ENCODE peak calls at places on chromosome X, in nine cellular contexts. A is H1; I is prostate gland; K is colonic mucosa; G is CD4-positive, alpha-beta T cell; Q is mesenchymal stem cell; R is aorta; C is IMR-90; D is naive thymus-derived CD4-positive, alpha-beta T cell. O is an unnamed sample.

GRCh38 chrX:101430457-101431078 is 22.5 kb downstream of the HNRNPH2 start:
- DNase-seq in R (no peak), Q (peak; percentile 72), A (no peak), K (no peak), C (peak; percentile 54), I (no peak), G (no peak), D (no peak), O (no peak)

GRCh38 chrX:53695901-53696300 is 9.4 kb upstream of the HUWE1 start:
- DNase-seq in K (no peak), G (no peak), I (no peak), R (no peak), C (no peak), D (no peak), A (no peak), Q (no peak), O (no peak)

GRCh38 chrX:8245411-8245810 is 74.3 kb upstream of the VCX2 start:
- DNase-seq in D (no peak), C (no peak), G (no peak), Q (no peak), I (no peak), R (no peak), A (no peak), K (no peak), O (no peak)

GRCh38 chrX:11629593-11630211 is 36.0 kb downstream of the ARHGAP6 start:
- DNase-seq in R (peak; percentile 53), G (no peak), D (no peak), K (no peak), A (no peak), C (peak; percentile 51), I (no peak), Q (peak; percentile 70), O (no peak)

GRCh38 chrX:19554786-19555185 is 39.5 kb upstream of the MAP3K15 start:
- DNase-seq in D (no peak), I (no peak), K (no peak), C (peak; percentile 83), R (no peak), Q (peak; percentile 8), A (no peak), G (no peak), O (no peak)

GRCh38 chrX:21741378-21741777 is 16.5 kb downstream of the SMPX start:
- DNase-seq in A (no peak), Q (no peak), C (no peak), G (no peak), D (no peak), R (no peak), K (no peak), I (no peak), O (no peak)

GRCh38 chrX:65745427-65745826 is 78.0 kb downstream of the MSN start:
- DNase-seq in K (no peak), D (no peak), C (no peak), G (no peak), R (no peak), Q (no peak), A (no peak), I (no peak), O (no peak)

GRCh38 chrX:53283567-53283966 is 2.2 kb upstream of the IQSEC2 start:
- DNase-seq in A (no peak), D (no peak), R (no peak), Q (no peak), I (no peak), G (no peak), C (no peak), K (no peak), O (no peak)

GRCh38 chrX:31563792-31564191 is 492.0 kb upstream of the FTHL17 start:
- DNase-seq in G (no peak), C (no peak), D (no peak), I (no peak), K (no peak), R (no peak), A (no peak), Q (no peak), O (no peak)

GRCh38 chrX:319579-320125 is 1.1 kb upstream of the GTPBP6 start:
- DNase-seq in K (no peak), G (no peak), Q (no peak), C (no peak), D (no peak), A (no peak), I (no peak), R (peak; percentile 70), O (no peak)

GRCh38 chrX:41596586-41596985 is 92.2 kb upstream of the GPR34 start:
- DNase-seq in G (no peak), K (no peak), D (no peak), Q (no peak), A (no peak), C (peak; percentile 53), R (no peak), I (no peak), O (no peak)

GRCh38 chrX:122906726-122907125 is 277.4 kb upstream of the GRIA3 start:
- DNase-seq in A (no peak), C (no peak), D (no peak), Q (no peak), G (no peak), I (no peak), K (no peak), R (no peak), O (no peak)

GRCh38 chrX:130995351-130995967 is 62.7 kb upstream of the ARHGAP36 start:
- DNase-seq in C (no peak), Q (no peak), I (no peak), D (no peak), R (no peak), A (no peak), K (no peak), G (no peak), O (no peak)
- H3K27me3 ChIP-seq in C (peaks cover 5% of the 10 kb centered on the region), Q (peaks cover 71% of the 10 kb centered on the region), I (no peaks in the 10 kb centered on the region), D (no peaks in the 10 kb centered on the region), R (no peaks in the 10 kb centered on the region), A (no peaks in the 10 kb centered on the region), K (no peaks in the 10 kb centered on the region), G (no peaks in the 10 kb centered on the region), O (peaks cover 17% of the 10 kb centered on the region)

GRCh38 chrX:106899276-106899675 is 3.9 kb downstream of the RIPPLY1 start:
- DNase-seq in G (no peak), K (no peak), Q (peak; percentile 7), D (no peak), A (no peak), C (no peak), I (no peak), R (no peak), O (no peak)

GRCh38 chrX:106901341-106901740 is 1.8 kb downstream of the RIPPLY1 start:
- DNase-seq in I (no peak), D (no peak), K (no peak), R (no peak), Q (no peak), G (no peak), A (no peak), C (no peak), O (no peak)

GRCh38 chrX:106898462-106898861 is 4.7 kb downstream of the RIPPLY1 start:
- DNase-seq in G (no peak), D (peak; percentile 41), I (no peak), A (no peak), C (peak; percentile 53), Q (peak; percentile 67), K (no peak), R (no peak), O (peak; percentile 59)

GRCh38 chrX:106901781-106902219 is 1.3 kb downstream of the RIPPLY1 start:
- DNase-seq in Q (no peak), D (no peak), C (no peak), R (no peak), K (no peak), G (no peak), A (no peak), I (no peak), O (no peak)

DNA sequence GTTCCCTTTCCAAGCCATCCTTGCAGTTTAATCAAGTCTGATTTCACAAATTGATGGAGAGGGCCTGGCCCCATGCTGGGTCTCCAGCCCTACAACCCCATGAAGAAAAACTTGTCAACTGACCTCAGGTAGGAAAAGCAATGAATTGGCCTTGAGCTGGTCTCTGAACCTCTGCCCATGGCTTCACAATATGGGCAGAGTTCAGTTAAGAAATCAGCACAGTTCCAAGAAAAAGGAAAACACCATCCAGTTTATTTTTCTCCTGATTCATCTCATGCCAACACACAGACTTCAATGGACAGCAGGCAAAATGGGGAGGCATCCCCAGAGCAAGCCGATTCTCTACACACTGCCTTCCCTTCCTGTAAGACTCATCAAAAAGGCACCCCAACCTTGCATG is 3.3 kb downstream of the RIPPLY1 start:
- DNase-seq in G (no peak), A (no peak), Q (no peak), K (no peak), R (no peak), I (no peak), D (no peak), C (no peak), O (no peak)
- H3K27me3 ChIP-seq in G (no peaks in the 10 kb centered on the region), A (no peaks in the 10 kb centered on the region), Q (peaks cover 51% of the 10 kb centered on the region), K (no peaks in the 10 kb centered on the region), R (no peaks in the 10 kb centered on the region), I (no peaks in the 10 kb centered on the region), D (no peaks in the 10 kb centered on the region), C (peaks cover 11% of the 10 kb centered on the region), O (no peaks in the 10 kb centered on the region)

DNA sequence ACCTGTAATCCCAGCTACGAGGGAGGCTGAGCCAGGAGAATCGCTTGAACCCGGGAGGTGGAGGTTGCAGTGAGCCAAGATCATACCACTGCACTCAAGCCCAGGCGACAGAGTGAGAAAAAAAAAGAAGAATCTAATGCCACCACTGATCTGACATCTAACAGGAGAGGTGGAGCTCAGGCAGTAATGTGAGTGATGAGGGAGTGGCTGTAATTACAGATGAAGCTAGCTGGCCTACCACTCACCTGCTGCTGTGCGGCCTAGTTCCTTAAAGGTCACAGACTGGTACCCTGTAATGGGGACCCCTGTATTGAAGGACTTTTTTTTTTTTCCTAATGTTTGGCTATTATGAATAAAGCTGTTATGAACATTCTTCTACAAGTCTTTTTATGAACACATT is 25.3 kb upstream of the GABRE start:
- DNase-seq in K (no peak), R (no peak), G (no peak), D (no peak), C (no peak), A (no peak), Q (no peak), I (no peak), O (no peak)
- H3K27me3 ChIP-seq in K (no peaks in the 10 kb centered on the region), R (no peaks in the 10 kb centered on the region), G (no peaks in the 10 kb centered on the region), D (no peaks in the 10 kb centered on the region), C (no peaks in the 10 kb centered on the region), A (no peaks in the 10 kb centered on the region), Q (peaks cover 6% of the 10 kb centered on the region), I (no peaks in the 10 kb centered on the region), O (no peaks in the 10 kb centered on the region)

DNA sequence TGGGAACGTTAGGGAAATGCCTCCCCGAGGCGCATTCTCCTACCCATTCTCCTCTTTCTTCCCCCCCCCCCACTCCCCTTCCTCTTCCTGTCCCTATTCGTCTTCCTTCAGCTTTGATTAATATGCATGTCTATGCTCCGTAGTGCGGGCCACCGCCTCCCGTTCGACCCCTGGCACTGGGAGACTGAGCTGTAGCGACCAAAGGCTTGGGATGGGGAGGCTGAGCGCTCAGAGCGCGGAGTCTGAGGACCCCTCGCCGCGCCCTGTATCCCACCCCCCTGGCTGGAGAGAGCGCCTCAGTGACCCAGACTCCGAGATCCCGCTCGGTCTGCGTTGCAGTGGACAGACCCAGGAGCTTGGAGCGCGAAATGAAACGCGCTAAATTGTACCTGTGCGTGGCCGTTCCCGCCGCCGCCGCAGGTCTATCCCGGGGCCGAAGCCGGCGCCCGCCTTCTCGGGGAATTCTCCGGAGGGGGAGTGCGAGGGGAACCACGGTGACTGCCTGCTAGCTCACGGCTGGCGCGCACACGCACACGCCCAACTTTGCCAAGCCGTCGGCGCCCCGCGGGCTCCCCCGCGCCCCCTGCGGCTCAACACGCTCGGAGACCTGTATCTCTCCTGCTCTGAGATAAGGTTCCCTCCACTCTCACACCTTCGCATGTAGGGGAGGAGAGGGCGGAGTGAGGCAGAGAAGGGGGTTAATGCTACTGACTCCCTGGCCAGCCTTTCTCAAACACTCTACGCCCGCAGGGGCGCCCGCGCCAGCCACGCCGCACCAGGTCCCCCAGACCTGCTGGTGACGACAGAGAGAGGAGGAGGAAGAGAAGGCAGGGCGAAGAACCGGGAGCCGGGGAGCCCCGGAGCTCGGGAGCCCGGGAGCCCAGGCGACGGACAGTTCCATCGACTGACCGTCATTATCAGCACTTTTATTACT is 1.5 kb upstream of the PTCHD1 start:
- DNase-seq in Q (no peak), I (no peak), K (no peak), A (no peak), G (no peak), R (no peak), C (no peak), D (no peak), O (no peak)
- H3K27me3 ChIP-seq in Q (peaks cover 74% of the 10 kb centered on the region), I (no peaks in the 10 kb centered on the region), K (peaks cover 27% of the 10 kb centered on the region), A (no peaks in the 10 kb centered on the region), G (peaks cover 8% of the 10 kb centered on the region), R (no peaks in the 10 kb centered on the region), C (peaks cover 43% of the 10 kb centered on the region), D (no peaks in the 10 kb centered on the region), O (no peaks in the 10 kb centered on the region)